ENCODE peak calls at places on chromosome 19, in six cellular contexts. H, A, N, Q, Y and R are unnamed samples.

GRCh38 chr19:43504426-43505185 is at the start of gene PHLDB3:
- DNase-seq in N (no peak), Q (peak; percentile 60), A (peak; percentile 59), Y (peak; percentile 50), H (no peak), R (peak; percentile 89)

GRCh38 chr19:33705860-33706259 is 84.1 kb downstream of the CHST8 start:
- DNase-seq in A (no peak), H (no peak), Y (no peak), N (no peak), Q (no peak), R (no peak)

GRCh38 chr19:1616875-1617274 is 11.6 kb upstream of the UQCR11 start:
- DNase-seq in Y (no peak), Q (no peak), N (no peak), A (no peak), H (no peak), R (no peak)

GRCh38 chr19:4018775-4019504 is 11.4 kb downstream of the PIAS4 start:
- DNase-seq in Q (no peak), Y (no peak), A (no peak), H (no peak), N (no peak), R (no peak)

GRCh38 chr19:19721896-19722295 is 11.0 kb downstream of the ZNF14 start:
- DNase-seq in N (no peak), H (no peak), Q (no peak), Y (no peak), A (no peak), R (no peak)

GRCh38 chr19:28737021-28737525 is 475.9 kb downstream of the UQCRFS1 start:
- DNase-seq in Q (no peak), Y (no peak), A (no peak), N (peak; percentile 35), H (no peak), R (no peak)

GRCh38 chr19:47512948-47513319 is 1.9 kb downstream of the NAPA start:
- DNase-seq in H (no peak), N (no peak), A (no peak), Q (no peak), Y (no peak), R (no peak)

GRCh38 chr19:31491246-31491645 is 142.0 kb upstream of the TSHZ3 start:
- DNase-seq in N (no peak), H (no peak), A (no peak), Q (no peak), Y (no peak), R (no peak)

GRCh38 chr19:8515317-8515716 is 1.4 kb upstream of the ZNF414 start:
- DNase-seq in H (no peak), A (no peak), Q (no peak), Y (no peak), N (no peak), R (peak; percentile 46)

GRCh38 chr19:12792048-12792852 is 964 bp downstream of the JUNB start:
- DNase-seq in H (no peak), Q (peak; percentile 79), N (peak; percentile 60), Y (peak; percentile 77), A (peak; percentile 76), R (peak; percentile 76)

GRCh38 chr19:58582985-58583384 is 9.8 kb upstream of the MZF1 start:
- DNase-seq in A (no peak), H (no peak), N (no peak), Y (no peak), Q (no peak), R (no peak)

GRCh38 chr19:9724157-9724556 is 44.4 kb downstream of the ZNF846 start:
- DNase-seq in A (no peak), H (no peak), Y (no peak), Q (no peak), N (no peak), R (no peak)
- TF ChIP-seq EP300 in A (no peak), H (no peak), Y (no peak), Q (no peak), N (no peak), R (no peak)

DNA sequence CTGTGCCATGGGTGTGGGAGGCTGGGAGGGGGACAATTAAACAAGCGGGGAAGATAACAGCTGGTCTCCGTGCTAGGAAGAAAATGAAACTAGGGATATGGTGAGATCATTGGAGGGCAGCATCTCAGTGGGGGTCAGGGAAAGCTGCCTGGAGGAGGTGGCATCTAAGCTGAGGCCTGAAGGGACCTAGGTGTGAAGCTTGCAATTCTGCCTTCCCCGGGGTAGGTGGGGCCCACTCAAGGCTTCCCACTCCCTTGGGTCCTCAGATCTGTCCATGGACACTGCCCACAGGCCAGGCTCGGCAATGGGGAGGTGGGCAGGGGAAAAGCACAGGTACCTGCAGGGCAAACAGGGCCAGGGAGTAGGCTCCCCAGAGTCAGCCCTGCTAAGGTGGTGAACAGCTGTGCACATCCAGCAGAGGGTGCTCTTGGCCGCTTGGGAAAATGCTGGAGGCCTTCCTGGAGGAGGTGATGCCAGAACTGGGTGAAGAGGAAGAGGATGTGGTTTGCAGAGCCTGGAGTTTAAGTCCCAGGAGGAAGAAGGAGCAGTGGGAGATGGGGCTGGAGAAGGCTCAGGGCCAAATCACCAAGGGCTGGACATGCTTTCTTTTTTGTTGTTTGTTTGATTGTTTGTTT is 25.7 kb upstream of the CCNE1 start:
- DNase-seq in A (no peak), N (peak; percentile 53), H (no peak), Y (no peak), Q (no peak), R (no peak)
- TF ChIP-seq CTCF in A (no peak), N (peak; percentile 56), H (no peak), Y (no peak), Q (no peak), R (no peak)

DNA sequence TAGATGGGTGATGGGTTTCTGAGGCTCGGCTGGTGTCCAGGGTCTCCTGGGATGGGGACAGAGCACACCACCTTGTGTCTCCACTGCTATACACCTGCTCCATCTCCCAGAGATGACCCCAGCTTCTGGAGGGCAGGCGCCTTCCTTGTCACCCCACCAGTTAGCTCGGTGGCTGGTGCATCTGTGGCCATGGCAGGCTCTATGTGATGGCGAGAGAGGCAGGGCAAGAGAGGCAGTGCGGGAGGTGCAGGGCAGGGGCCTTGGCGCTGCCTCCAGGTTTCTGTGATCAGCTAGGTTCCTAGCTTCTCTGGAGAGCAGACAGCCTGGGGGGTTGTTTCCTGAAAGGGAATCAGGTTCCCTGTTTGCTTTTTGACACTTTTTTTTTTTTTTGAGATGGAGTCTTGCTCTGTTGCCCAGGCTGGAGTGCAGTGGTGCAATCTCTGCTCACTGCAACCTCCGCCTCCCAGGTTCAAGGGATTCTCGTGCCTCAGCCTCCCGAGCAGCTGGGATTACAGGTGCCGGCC is 69.0 kb upstream of the ZNF536 start:
- DNase-seq in Q (no peak), N (no peak), H (no peak), A (no peak), Y (no peak), R (no peak)
- TF ChIP-seq EP300 in Q (no peak), N (no peak), H (no peak), A (no peak), Y (no peak), R (no peak)

DNA sequence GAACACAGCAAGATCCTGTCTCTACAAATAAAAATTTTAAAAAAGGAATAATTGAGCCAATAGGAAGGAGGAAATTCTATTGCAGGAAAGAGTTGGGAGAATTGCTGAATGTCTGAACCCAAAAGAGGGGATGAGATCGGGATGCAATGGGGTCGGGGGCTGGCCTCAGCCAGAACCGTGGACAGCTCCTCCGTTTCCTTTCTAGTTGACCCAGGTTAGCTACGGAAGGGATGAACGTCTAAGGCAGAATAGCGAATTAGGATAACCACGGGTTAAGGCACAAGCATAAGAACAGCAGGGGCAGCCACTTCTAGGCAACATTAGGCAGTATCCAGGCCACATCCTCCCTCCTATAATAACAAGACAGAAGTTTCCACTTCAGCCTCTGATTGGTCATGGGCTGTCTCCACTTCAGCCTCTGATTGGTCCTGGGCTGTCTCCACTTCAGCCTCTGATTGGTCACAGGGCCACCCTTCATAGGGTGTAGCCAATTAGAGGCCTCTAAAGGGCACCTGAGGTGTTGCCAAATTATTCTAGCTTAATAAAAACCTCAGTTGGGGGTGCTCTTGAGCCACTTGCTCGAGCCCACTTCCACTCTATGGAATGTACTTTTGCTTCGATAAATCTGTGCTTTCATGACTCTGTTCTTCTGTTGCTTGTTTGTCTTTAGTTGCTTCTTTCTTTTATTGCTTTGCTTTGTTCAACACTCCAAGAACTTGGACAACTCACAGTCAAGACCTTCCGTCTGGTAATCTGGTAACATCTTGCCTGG is 24.9 kb upstream of the TPM4 start:
- DNase-seq in Q (no peak), Y (no peak), N (peak; percentile 53), H (no peak), A (no peak), R (no peak)
- TF ChIP-seq CTCF in Q (no peak), Y (no peak), N (no peak), H (no peak), A (no peak), R (no peak)